ENCODE peak calls at places on chromosomes 16 and 17, in ten cellular contexts. B, Y, M, Q, O, U, G, V, Z and D are unnamed samples.
A peak's percentile ranks its signal among the peaks of the same experiment; 100 is the strongest.

GRCh38 chr17:66578781-66579489 is 256.0 kb upstream of the CACNG5 start:
- DNase-seq in G (no peak), M (no peak), B (no peak), V (no peak), Q (peak; percentile 70), Z (peak; percentile 33), Y (no peak), O (no peak), U (no peak), D (peak; percentile 29)

GRCh38 chr17:1484586-1485310 is 7.7 kb downstream of the MYO1C start:
- DNase-seq in U (peak; percentile 69), O (no peak), Q (peak; percentile 65), V (peak; percentile 61), Z (peak; percentile 62), M (no peak), G (peak; percentile 75), Y (no peak), B (peak; percentile 24), D (peak; percentile 69)

GRCh38 chr16:1612320-1613111 is at the start of gene CRAMP1:
- DNase-seq in G (no peak), Y (no peak), V (no peak), M (no peak), U (no peak), Z (no peak), O (peak; percentile 9), Q (peak; percentile 32), B (no peak), D (peak; percentile 4)

GRCh38 chr16:89164436-89164835 is 7.1 kb upstream of the CDH15 start:
- DNase-seq in M (no peak), V (no peak), Q (no peak), U (no peak), B (no peak), Y (no peak), G (no peak), O (no peak), Z (no peak), D (no peak)

GRCh38 chr17:66582373-66583111 is 252.4 kb upstream of the CACNG5 start:
- DNase-seq in O (no peak), M (no peak), Y (no peak), Z (no peak), V (no peak), B (peak; percentile 17), G (no peak), U (no peak), Q (no peak), D (no peak)

GRCh38 chr17:62648247-62648953 is 20.9 kb downstream of the MRC2 start:
- DNase-seq in O (no peak), M (no peak), U (no peak), Y (peak; percentile 29), G (no peak), Q (no peak), Z (no peak), B (no peak), V (peak; percentile 33), D (no peak)

GRCh38 chr16:3637371-3637923 is 17.0 kb upstream of the DNASE1 start:
- DNase-seq in G (no peak), Y (peak; percentile 8), Z (peak; percentile 55), M (no peak), Q (peak; percentile 83), O (no peak), B (peak; percentile 60), U (peak; percentile 25), V (no peak), D (no peak)

GRCh38 chr16:4529085-4530060 is 9.2 kb downstream of the CDIP1 start:
- DNase-seq in Y (peak; percentile 82), M (peak; percentile 49), Z (peak; percentile 54), V (no peak), B (no peak), Q (no peak), U (no peak), O (peak; percentile 42), G (no peak), D (no peak)

GRCh38 chr16:85579199-85579598 is 33.9 kb upstream of the GSE1 start:
- DNase-seq in G (no peak), O (no peak), Q (no peak), M (no peak), Z (no peak), B (no peak), Y (no peak), U (no peak), V (no peak), D (no peak)

GRCh38 chr17:81991684-81992513 is 14.5 kb downstream of the ASPSCR1 start:
- DNase-seq in O (peak; percentile 22), Z (peak; percentile 25), B (peak; percentile 98), U (peak; percentile 96), V (peak; percentile 79), M (no peak), G (peak; percentile 80), Y (peak; percentile 31), Q (no peak), D (peak; percentile 91)

GRCh38 chr17:36942631-36943125 is 5.4 kb downstream of the LHX1 start:
- DNase-seq in Z (no peak), O (no peak), V (no peak), M (no peak), B (no peak), U (no peak), G (no peak), Q (no peak), Y (no peak), D (no peak)

GRCh38 chr17:43723697-43724359 is 34.8 kb downstream of the SOST start:
- DNase-seq in Y (peak; percentile 70), M (no peak), O (peak; percentile 74), B (peak; percentile 17), Q (peak; percentile 77), V (no peak), G (no peak), U (no peak), Z (no peak), D (peak; percentile 87)

GRCh38 chr17:57408064-57408811 is 151.9 kb downstream of the MSI2 start:
- DNase-seq in B (peak; percentile 86), G (no peak), Y (no peak), M (no peak), Q (no peak), U (no peak), Z (peak; percentile 34), V (no peak), O (no peak), D (no peak)

GRCh38 chr17:66632716-66633115 is 202.2 kb upstream of the CACNG5 start:
- DNase-seq in Y (no peak), M (no peak), G (no peak), V (no peak), B (no peak), Z (no peak), O (no peak), U (no peak), Q (no peak), D (no peak)

DNA sequence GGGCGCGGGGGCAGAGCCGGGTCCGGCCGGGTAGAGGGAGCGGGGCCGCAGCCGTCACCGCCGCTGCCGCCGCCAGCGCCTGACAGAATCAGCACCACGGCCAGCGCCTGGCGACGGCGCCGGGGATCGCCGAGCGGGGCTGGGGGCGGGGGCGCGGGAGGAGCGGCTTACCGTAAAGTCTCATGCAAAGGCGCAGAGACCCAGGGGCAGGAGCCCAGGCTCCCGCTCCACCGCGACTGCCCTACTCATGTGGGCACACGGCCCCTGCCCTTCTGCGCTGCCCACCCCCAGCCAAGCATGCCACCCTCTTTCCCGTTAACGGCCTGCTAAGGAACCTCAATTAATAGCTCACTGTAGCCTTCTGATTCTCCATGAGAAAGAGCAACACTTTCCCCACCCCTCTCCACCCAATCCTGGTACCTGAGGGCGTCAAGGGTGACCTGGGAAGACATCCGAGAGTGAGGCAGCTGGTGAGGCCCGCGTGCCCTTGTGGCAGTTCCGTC is at the start of gene SEZ6:
- DNase-seq in O (peak; percentile 43), V (peak; percentile 72), B (peak; percentile 44), U (peak; percentile 74), Z (peak; percentile 92), M (peak; percentile 7), Q (peak; percentile 78), G (peak; percentile 84), Y (peak; percentile 48), D (peak; percentile 30)
- TF ChIP-seq CTCF in O (no peak), V (peak; percentile 44), B (peak; percentile 15), U (no peak), Z (no peak), M (no peak), Q (no peak), G (no peak), Y (no peak), D (no peak)

GRCh38 chr17:77281024-77281903 is 140.5 kb downstream of the SEC14L1 start:
- DNase-seq in G (peak; percentile 38), U (peak; percentile 74), Q (no peak), M (no peak), O (no peak), Y (peak; percentile 29), V (peak; percentile 43), B (peak; percentile 65), Z (peak; percentile 77), D (no peak)
- H3K4me3 ChIP-seq in G (peak overlapping the region; percentile 65), U (peak overlapping the region; percentile 63), Q (no peak overlapping the region), M (peak overlapping the region; percentile 67), O (peak overlapping the region; percentile 54), Y (peak overlapping the region; percentile 87), V (peak overlapping the region; percentile 66), B (peak overlapping the region; percentile 85), Z (peak overlapping the region; percentile 49), D (peak overlapping the region; percentile 48)

GRCh38 chr16:50593410-50594139 is 45.4 kb downstream of the NKD1 start:
- DNase-seq in Q (peak; percentile 68), M (no peak), Y (no peak), G (no peak), Z (peak; percentile 70), B (no peak), O (no peak), V (no peak), U (no peak), D (no peak)
- TF ChIP-seq CTCF in Q (peak; percentile 51), M (peak; percentile 47), Y (peak; percentile 23), G (peak; percentile 39), Z (peak; percentile 55), B (peak; percentile 15), O (peak; percentile 51), V (peak; percentile 49), U (no peak), D (no peak)

DNA sequence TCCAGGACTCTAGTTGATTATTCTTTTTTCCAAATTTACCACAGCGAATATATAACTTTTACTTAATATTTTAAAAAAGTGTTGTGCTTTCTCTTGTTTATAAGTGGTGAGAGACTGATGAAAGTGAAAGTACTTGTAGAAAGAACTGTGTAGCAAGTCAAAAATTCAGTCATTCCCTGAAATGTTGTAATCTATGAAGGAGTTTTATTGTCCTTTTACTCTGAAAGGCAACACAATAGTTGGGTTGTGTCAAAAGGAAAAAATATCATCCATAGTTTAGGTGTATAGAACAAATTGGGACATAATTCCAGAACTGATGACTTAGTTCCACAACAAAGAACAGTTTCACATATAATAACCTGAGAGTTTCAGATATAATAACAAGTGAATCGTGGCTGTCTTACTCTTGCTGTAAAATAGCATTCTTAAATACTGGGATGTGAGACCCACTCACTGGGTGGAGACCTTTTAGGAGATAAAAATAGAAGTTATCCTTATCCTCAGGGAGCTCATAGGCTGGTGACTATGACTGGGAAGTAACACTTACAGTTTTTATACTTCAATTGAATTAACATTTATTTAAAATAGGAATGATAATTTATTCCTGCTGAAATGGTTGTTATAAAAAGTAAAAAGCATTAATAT is 20.6 kb downstream of the CYB5B start:
- DNase-seq in Z (no peak), M (no peak), G (no peak), B (no peak), Y (peak; percentile 45), V (no peak), Q (peak; percentile 18), U (no peak), O (no peak), D (no peak)
- H3K4me3 ChIP-seq in Z (no peak overlapping the region), M (peak overlapping the region; percentile 17), G (peak overlapping the region; percentile 43), B (no peak overlapping the region), Y (peak overlapping the region; percentile 30), V (peak overlapping the region; percentile 53), Q (no peak overlapping the region), U (peak overlapping the region; percentile 34), O (no peak overlapping the region), D (peak overlapping the region; percentile 43)